ENCODE peak calls at places on chromosomes 7 and 10, in seven cellular contexts. One of them, this sample, is unnamed.

GRCh38 chr7:77933394-77933793 is 134.8 kb downstream of the PHTF2 start:
- ATAC-seq in psoas muscle: no peak
- ATAC-seq in Right ventricle myocardium inferior: no peak
- ATAC-seq in A549: no peak
- ATAC-seq in upper lobe of right lung: no peak
- ATAC-seq in activated T-cell treated with anti-CD3 and anti-CD28 coated beads, Interleukin-2, amount 50 U/mL, for 4 hours: no peak
- ATAC-seq in activated B cell treated with CpG ODN at 0.5 μM for 24 hours: no peak
- ATAC-seq in this sample: no peak

GRCh38 chr7:27890205-27890849 is 150.4 kb downstream of the TAX1BP1 start:
- ATAC-seq in upper lobe of right lung: no peak
- ATAC-seq in activated T-cell treated with anti-CD3 and anti-CD28 coated beads, Interleukin-2, amount 50 U/mL, for 4 hours: no peak
- ATAC-seq in A549: no peak
- ATAC-seq in activated B cell treated with CpG ODN at 0.5 μM for 24 hours: no peak
- ATAC-seq in Right ventricle myocardium inferior: no peak
- ATAC-seq in psoas muscle: no peak
- ATAC-seq in this sample: no peak

GRCh38 chr7:42029405-42029804 is 207.6 kb downstream of the GLI3 start:
- ATAC-seq in upper lobe of right lung: no peak
- ATAC-seq in activated B cell treated with CpG ODN at 0.5 μM for 24 hours: no peak
- ATAC-seq in psoas muscle: no peak
- ATAC-seq in A549: no peak
- ATAC-seq in activated T-cell treated with anti-CD3 and anti-CD28 coated beads, Interleukin-2, amount 50 U/mL, for 4 hours: no peak
- ATAC-seq in Right ventricle myocardium inferior: no peak
- ATAC-seq in this sample: no peak

GRCh38 chr10:129191848-129192247 is 275.2 kb upstream of the MGMT start:
- ATAC-seq in Right ventricle myocardium inferior: peak
- ATAC-seq in activated B cell treated with CpG ODN at 0.5 μM for 24 hours: no peak
- ATAC-seq in A549: no peak
- ATAC-seq in activated T-cell treated with anti-CD3 and anti-CD28 coated beads, Interleukin-2, amount 50 U/mL, for 4 hours: no peak
- ATAC-seq in psoas muscle: no peak
- ATAC-seq in upper lobe of right lung: no peak
- ATAC-seq in this sample: no peak

GRCh38 chr10:17232276-17232987 is 4.4 kb downstream of the VIM start:
- ATAC-seq in upper lobe of right lung: no peak
- ATAC-seq in psoas muscle: no peak
- ATAC-seq in activated B cell treated with CpG ODN at 0.5 μM for 24 hours: no peak
- ATAC-seq in A549: no peak
- ATAC-seq in activated T-cell treated with anti-CD3 and anti-CD28 coated beads, Interleukin-2, amount 50 U/mL, for 4 hours: no peak
- ATAC-seq in Right ventricle myocardium inferior: no peak
- ATAC-seq in this sample: no peak

GRCh38 chr7:128963327-128963757 is 25.6 kb downstream of the IRF5 start:
- ATAC-seq in activated T-cell treated with anti-CD3 and anti-CD28 coated beads, Interleukin-2, amount 50 U/mL, for 4 hours: peak
- ATAC-seq in Right ventricle myocardium inferior: no peak
- ATAC-seq in upper lobe of right lung: peak
- ATAC-seq in activated B cell treated with CpG ODN at 0.5 μM for 24 hours: peak
- ATAC-seq in psoas muscle: no peak
- ATAC-seq in A549: no peak
- ATAC-seq in this sample: peak

GRCh38 chr10:1399431-1400120 is 337.7 kb downstream of the ADARB2 start:
- ATAC-seq in A549: no peak
- ATAC-seq in upper lobe of right lung: no peak
- ATAC-seq in Right ventricle myocardium inferior: no peak
- ATAC-seq in activated B cell treated with CpG ODN at 0.5 μM for 24 hours: no peak
- ATAC-seq in psoas muscle: no peak
- ATAC-seq in activated T-cell treated with anti-CD3 and anti-CD28 coated beads, Interleukin-2, amount 50 U/mL, for 4 hours: no peak
- ATAC-seq in this sample: no peak

GRCh38 chr7:38220452-38220851 is 42.4 kb downstream of the STARD3NL start:
- ATAC-seq in activated B cell treated with CpG ODN at 0.5 μM for 24 hours: no peak
- ATAC-seq in activated T-cell treated with anti-CD3 and anti-CD28 coated beads, Interleukin-2, amount 50 U/mL, for 4 hours: peak
- ATAC-seq in A549: no peak
- ATAC-seq in Right ventricle myocardium inferior: no peak
- ATAC-seq in upper lobe of right lung: no peak
- ATAC-seq in psoas muscle: no peak
- ATAC-seq in this sample: no peak

GRCh38 chr7:23167691-23168090 is 14.2 kb upstream of the NUP42 start:
- ATAC-seq in upper lobe of right lung: no peak
- ATAC-seq in activated B cell treated with CpG ODN at 0.5 μM for 24 hours: no peak
- ATAC-seq in activated T-cell treated with anti-CD3 and anti-CD28 coated beads, Interleukin-2, amount 50 U/mL, for 4 hours: no peak
- ATAC-seq in A549: no peak
- ATAC-seq in Right ventricle myocardium inferior: no peak
- ATAC-seq in psoas muscle: no peak
- ATAC-seq in this sample: no peak

GRCh38 chr7:11170160-11170559 is 196.5 kb downstream of the PHF14 start:
- ATAC-seq in activated T-cell treated with anti-CD3 and anti-CD28 coated beads, Interleukin-2, amount 50 U/mL, for 4 hours: no peak
- ATAC-seq in psoas muscle: no peak
- ATAC-seq in Right ventricle myocardium inferior: no peak
- ATAC-seq in A549: no peak
- ATAC-seq in upper lobe of right lung: no peak
- ATAC-seq in activated B cell treated with CpG ODN at 0.5 μM for 24 hours: no peak
- ATAC-seq in this sample: no peak

GRCh38 chr7:141151726-141152125 is 77.9 kb downstream of the TMEM178B start:
- ATAC-seq in upper lobe of right lung: peak
- ATAC-seq in activated T-cell treated with anti-CD3 and anti-CD28 coated beads, Interleukin-2, amount 50 U/mL, for 4 hours: no peak
- ATAC-seq in Right ventricle myocardium inferior: no peak
- ATAC-seq in psoas muscle: no peak
- ATAC-seq in activated B cell treated with CpG ODN at 0.5 μM for 24 hours: no peak
- ATAC-seq in A549: no peak
- ATAC-seq in this sample: peak

GRCh38 chr10:132103116-132103910 is 37.6 kb downstream of the JAKMIP3 start:
- ATAC-seq in upper lobe of right lung: no peak
- ATAC-seq in psoas muscle: no peak
- ATAC-seq in activated B cell treated with CpG ODN at 0.5 μM for 24 hours: no peak
- ATAC-seq in A549: no peak
- ATAC-seq in activated T-cell treated with anti-CD3 and anti-CD28 coated beads, Interleukin-2, amount 50 U/mL, for 4 hours: no peak
- ATAC-seq in Right ventricle myocardium inferior: no peak
- ATAC-seq in this sample: no peak

This sample was measured in stimulated activated memory B cell treated with anti-CD40 and anti-IgM and Interleukin-4, amounts not matched to agents 10 μg/mL and 1 μg/mL and 100 μg/mL, for 72 hours.